ENCODE peak calls at places on chromosomes 1 and 21, in seven cellular contexts. One of them, this sample, is unnamed.

GRCh38 chr1:86487805-86488141 is 19.0 kb downstream of the CLCA1 start:
- DNase-seq in activated CD8-positive, alpha-beta memory T cell treated with anti-CD3 and anti-CD28 coated beads for 24 hours: no peak
- DNase-seq in stimulated activated CD4-positive, alpha-beta T cell treated with anti-CD3 and anti-CD28 coated beads, Interleukin-2, amount 100 ng/mL, for 48 hours: no peak
- DNase-seq in fibroblast of pulmonary artery: no peak
- DNase-seq in psoas muscle: no peak
- DNase-seq in omental fat pad: no peak
- DNase-seq in AG08396: no peak
- DNase-seq in this sample: no peak

GRCh38 chr1:203934027-203934426 is 72.6 kb downstream of the SNRPE start:
- DNase-seq in activated CD8-positive, alpha-beta memory T cell treated with anti-CD3 and anti-CD28 coated beads for 24 hours: no peak
- DNase-seq in stimulated activated CD4-positive, alpha-beta T cell treated with anti-CD3 and anti-CD28 coated beads, Interleukin-2, amount 100 ng/mL, for 48 hours: no peak
- DNase-seq in fibroblast of pulmonary artery: no peak
- DNase-seq in psoas muscle: no peak
- DNase-seq in omental fat pad: no peak
- DNase-seq in AG08396: no peak
- DNase-seq in this sample: no peak

GRCh38 chr1:233254039-233254362 is 41.5 kb downstream of the PCNX2 start:
- DNase-seq in activated CD8-positive, alpha-beta memory T cell treated with anti-CD3 and anti-CD28 coated beads for 24 hours: no peak
- DNase-seq in stimulated activated CD4-positive, alpha-beta T cell treated with anti-CD3 and anti-CD28 coated beads, Interleukin-2, amount 100 ng/mL, for 48 hours: no peak
- DNase-seq in fibroblast of pulmonary artery: no peak
- DNase-seq in psoas muscle: no peak
- DNase-seq in omental fat pad: no peak
- DNase-seq in AG08396: no peak
- DNase-seq in this sample: no peak

GRCh38 chr1:58848818-58849411 is 65.1 kb upstream of the JUN start:
- DNase-seq in activated CD8-positive, alpha-beta memory T cell treated with anti-CD3 and anti-CD28 coated beads for 24 hours: no peak
- DNase-seq in stimulated activated CD4-positive, alpha-beta T cell treated with anti-CD3 and anti-CD28 coated beads, Interleukin-2, amount 100 ng/mL, for 48 hours: peak
- DNase-seq in fibroblast of pulmonary artery: peak
- DNase-seq in psoas muscle: peak
- DNase-seq in omental fat pad: peak
- DNase-seq in AG08396: peak
- DNase-seq in this sample: no peak

GRCh38 chr1:198913667-198914066 is 274.8 kb downstream of the PTPRC start:
- DNase-seq in activated CD8-positive, alpha-beta memory T cell treated with anti-CD3 and anti-CD28 coated beads for 24 hours: no peak
- DNase-seq in stimulated activated CD4-positive, alpha-beta T cell treated with anti-CD3 and anti-CD28 coated beads, Interleukin-2, amount 100 ng/mL, for 48 hours: no peak
- DNase-seq in fibroblast of pulmonary artery: peak
- DNase-seq in psoas muscle: no peak
- DNase-seq in omental fat pad: no peak
- DNase-seq in AG08396: peak
- DNase-seq in this sample: no peak

GRCh38 chr1:169879034-169879835 is 14.5 kb downstream of the SCYL3 start:
- DNase-seq in activated CD8-positive, alpha-beta memory T cell treated with anti-CD3 and anti-CD28 coated beads for 24 hours: no peak
- DNase-seq in stimulated activated CD4-positive, alpha-beta T cell treated with anti-CD3 and anti-CD28 coated beads, Interleukin-2, amount 100 ng/mL, for 48 hours: no peak
- DNase-seq in fibroblast of pulmonary artery: no peak
- DNase-seq in psoas muscle: no peak
- DNase-seq in omental fat pad: no peak
- DNase-seq in AG08396: no peak
- DNase-seq in this sample: no peak

GRCh38 chr1:17672226-17672625 is 82.9 kb upstream of the ACTL8 start:
- DNase-seq in activated CD8-positive, alpha-beta memory T cell treated with anti-CD3 and anti-CD28 coated beads for 24 hours: no peak
- DNase-seq in stimulated activated CD4-positive, alpha-beta T cell treated with anti-CD3 and anti-CD28 coated beads, Interleukin-2, amount 100 ng/mL, for 48 hours: no peak
- DNase-seq in fibroblast of pulmonary artery: no peak
- DNase-seq in psoas muscle: no peak
- DNase-seq in omental fat pad: no peak
- DNase-seq in AG08396: no peak
- DNase-seq in this sample: no peak

GRCh38 chr1:10598088-10598712 is 123.5 kb downstream of the PEX14 start:
- DNase-seq in activated CD8-positive, alpha-beta memory T cell treated with anti-CD3 and anti-CD28 coated beads for 24 hours: no peak
- DNase-seq in stimulated activated CD4-positive, alpha-beta T cell treated with anti-CD3 and anti-CD28 coated beads, Interleukin-2, amount 100 ng/mL, for 48 hours: no peak
- DNase-seq in fibroblast of pulmonary artery: no peak
- DNase-seq in psoas muscle: no peak
- DNase-seq in omental fat pad: no peak
- DNase-seq in AG08396: no peak
- DNase-seq in this sample: no peak

GRCh38 chr1:247337250-247337746 is 5.6 kb upstream of the ZNF496 start:
- DNase-seq in activated CD8-positive, alpha-beta memory T cell treated with anti-CD3 and anti-CD28 coated beads for 24 hours: no peak
- DNase-seq in stimulated activated CD4-positive, alpha-beta T cell treated with anti-CD3 and anti-CD28 coated beads, Interleukin-2, amount 100 ng/mL, for 48 hours: no peak
- DNase-seq in fibroblast of pulmonary artery: peak
- DNase-seq in psoas muscle: no peak
- DNase-seq in omental fat pad: no peak
- DNase-seq in AG08396: no peak
- DNase-seq in this sample: no peak

GRCh38 chr1:107867422-107867821 is 97.6 kb downstream of the VAV3 start:
- DNase-seq in activated CD8-positive, alpha-beta memory T cell treated with anti-CD3 and anti-CD28 coated beads for 24 hours: no peak
- DNase-seq in stimulated activated CD4-positive, alpha-beta T cell treated with anti-CD3 and anti-CD28 coated beads, Interleukin-2, amount 100 ng/mL, for 48 hours: no peak
- DNase-seq in fibroblast of pulmonary artery: no peak
- DNase-seq in psoas muscle: no peak
- DNase-seq in omental fat pad: no peak
- DNase-seq in AG08396: no peak
- DNase-seq in this sample: no peak

GRCh38 chr1:19153169-19153568 is 56.9 kb downstream of the UBR4 start:
- DNase-seq in activated CD8-positive, alpha-beta memory T cell treated with anti-CD3 and anti-CD28 coated beads for 24 hours: no peak
- DNase-seq in stimulated activated CD4-positive, alpha-beta T cell treated with anti-CD3 and anti-CD28 coated beads, Interleukin-2, amount 100 ng/mL, for 48 hours: no peak
- DNase-seq in fibroblast of pulmonary artery: no peak
- DNase-seq in psoas muscle: no peak
- DNase-seq in omental fat pad: no peak
- DNase-seq in AG08396: no peak
- DNase-seq in this sample: no peak

GRCh38 chr1:57206038-57206437 is 217.8 kb downstream of the DAB1 start:
- DNase-seq in activated CD8-positive, alpha-beta memory T cell treated with anti-CD3 and anti-CD28 coated beads for 24 hours: no peak
- DNase-seq in stimulated activated CD4-positive, alpha-beta T cell treated with anti-CD3 and anti-CD28 coated beads, Interleukin-2, amount 100 ng/mL, for 48 hours: no peak
- DNase-seq in fibroblast of pulmonary artery: no peak
- DNase-seq in psoas muscle: no peak
- DNase-seq in omental fat pad: no peak
- DNase-seq in AG08396: no peak
- DNase-seq in this sample: no peak

GRCh38 chr21:34511787-34512451 is at the start of gene KCNE1:
- DNase-seq in activated CD8-positive, alpha-beta memory T cell treated with anti-CD3 and anti-CD28 coated beads for 24 hours: no peak
- DNase-seq in stimulated activated CD4-positive, alpha-beta T cell treated with anti-CD3 and anti-CD28 coated beads, Interleukin-2, amount 100 ng/mL, for 48 hours: no peak
- DNase-seq in fibroblast of pulmonary artery: peak
- DNase-seq in psoas muscle: no peak
- DNase-seq in omental fat pad: no peak
- DNase-seq in AG08396: no peak
- DNase-seq in this sample: no peak

GRCh38 chr1:26771643-26772321 is 16.0 kb upstream of the PIGV start:
- DNase-seq in activated CD8-positive, alpha-beta memory T cell treated with anti-CD3 and anti-CD28 coated beads for 24 hours: no peak
- DNase-seq in stimulated activated CD4-positive, alpha-beta T cell treated with anti-CD3 and anti-CD28 coated beads, Interleukin-2, amount 100 ng/mL, for 48 hours: no peak
- DNase-seq in fibroblast of pulmonary artery: peak
- DNase-seq in psoas muscle: no peak
- DNase-seq in omental fat pad: no peak
- DNase-seq in AG08396: peak
- DNase-seq in this sample: no peak

GRCh38 chr21:28833181-28833580 is 159.5 kb downstream of the LTN1 start:
- DNase-seq in activated CD8-positive, alpha-beta memory T cell treated with anti-CD3 and anti-CD28 coated beads for 24 hours: no peak
- DNase-seq in stimulated activated CD4-positive, alpha-beta T cell treated with anti-CD3 and anti-CD28 coated beads, Interleukin-2, amount 100 ng/mL, for 48 hours: no peak
- DNase-seq in fibroblast of pulmonary artery: no peak
- DNase-seq in psoas muscle: no peak
- DNase-seq in omental fat pad: no peak
- DNase-seq in AG08396: no peak
- DNase-seq in this sample: no peak

GRCh38 chr1:53271446-53272090 is 33.2 kb upstream of the MAGOH start:
- DNase-seq in activated CD8-positive, alpha-beta memory T cell treated with anti-CD3 and anti-CD28 coated beads for 24 hours: no peak
- DNase-seq in stimulated activated CD4-positive, alpha-beta T cell treated with anti-CD3 and anti-CD28 coated beads, Interleukin-2, amount 100 ng/mL, for 48 hours: no peak
- DNase-seq in fibroblast of pulmonary artery: no peak
- DNase-seq in psoas muscle: no peak
- DNase-seq in omental fat pad: no peak
- DNase-seq in AG08396: no peak
- DNase-seq in this sample: no peak

GRCh38 chr1:76868154-76868882 is 1.0 kb downstream of the ST6GALNAC5 start:
- DNase-seq in activated CD8-positive, alpha-beta memory T cell treated with anti-CD3 and anti-CD28 coated beads for 24 hours: peak
- DNase-seq in stimulated activated CD4-positive, alpha-beta T cell treated with anti-CD3 and anti-CD28 coated beads, Interleukin-2, amount 100 ng/mL, for 48 hours: peak
- DNase-seq in fibroblast of pulmonary artery: peak
- DNase-seq in psoas muscle: peak
- DNase-seq in omental fat pad: no peak
- DNase-seq in AG08396: peak
- DNase-seq in this sample: peak

GRCh38 chr1:238404506-238404905 is 513.8 kb upstream of the ZP4 start:
- DNase-seq in activated CD8-positive, alpha-beta memory T cell treated with anti-CD3 and anti-CD28 coated beads for 24 hours: no peak
- DNase-seq in stimulated activated CD4-positive, alpha-beta T cell treated with anti-CD3 and anti-CD28 coated beads, Interleukin-2, amount 100 ng/mL, for 48 hours: no peak
- DNase-seq in fibroblast of pulmonary artery: peak
- DNase-seq in psoas muscle: no peak
- DNase-seq in omental fat pad: no peak
- DNase-seq in AG08396: no peak
- DNase-seq in this sample: no peak

GRCh38 chr1:113917400-113918082 is 11.6 kb upstream of the HIPK1 start:
- DNase-seq in activated CD8-positive, alpha-beta memory T cell treated with anti-CD3 and anti-CD28 coated beads for 24 hours: no peak
- DNase-seq in stimulated activated CD4-positive, alpha-beta T cell treated with anti-CD3 and anti-CD28 coated beads, Interleukin-2, amount 100 ng/mL, for 48 hours: no peak
- DNase-seq in fibroblast of pulmonary artery: peak
- DNase-seq in psoas muscle: no peak
- DNase-seq in omental fat pad: no peak
- DNase-seq in AG08396: no peak
- DNase-seq in this sample: no peak

GRCh38 chr1:43835141-43836021 is 98.2 kb upstream of the ARTN start:
- DNase-seq in activated CD8-positive, alpha-beta memory T cell treated with anti-CD3 and anti-CD28 coated beads for 24 hours: no peak
- DNase-seq in stimulated activated CD4-positive, alpha-beta T cell treated with anti-CD3 and anti-CD28 coated beads, Interleukin-2, amount 100 ng/mL, for 48 hours: no peak
- DNase-seq in fibroblast of pulmonary artery: peak
- DNase-seq in psoas muscle: peak
- DNase-seq in omental fat pad: no peak
- DNase-seq in AG08396: peak
- DNase-seq in this sample: no peak

GRCh38 chr1:25003457-25004190 is 73.5 kb upstream of the RUNX3 start:
- DNase-seq in activated CD8-positive, alpha-beta memory T cell treated with anti-CD3 and anti-CD28 coated beads for 24 hours: no peak
- DNase-seq in stimulated activated CD4-positive, alpha-beta T cell treated with anti-CD3 and anti-CD28 coated beads, Interleukin-2, amount 100 ng/mL, for 48 hours: no peak
- DNase-seq in fibroblast of pulmonary artery: peak
- DNase-seq in psoas muscle: no peak
- DNase-seq in omental fat pad: no peak
- DNase-seq in AG08396: no peak
- DNase-seq in this sample: no peak

GRCh38 chr1:22252248-22252647 is 109.4 kb upstream of the WNT4 start:
- DNase-seq in activated CD8-positive, alpha-beta memory T cell treated with anti-CD3 and anti-CD28 coated beads for 24 hours: no peak
- DNase-seq in stimulated activated CD4-positive, alpha-beta T cell treated with anti-CD3 and anti-CD28 coated beads, Interleukin-2, amount 100 ng/mL, for 48 hours: no peak
- DNase-seq in fibroblast of pulmonary artery: no peak
- DNase-seq in psoas muscle: no peak
- DNase-seq in omental fat pad: no peak
- DNase-seq in AG08396: no peak
- DNase-seq in this sample: no peak

GRCh38 chr1:238324465-238324864 is 433.7 kb upstream of the ZP4 start:
- DNase-seq in activated CD8-positive, alpha-beta memory T cell treated with anti-CD3 and anti-CD28 coated beads for 24 hours: no peak
- DNase-seq in stimulated activated CD4-positive, alpha-beta T cell treated with anti-CD3 and anti-CD28 coated beads, Interleukin-2, amount 100 ng/mL, for 48 hours: no peak
- DNase-seq in fibroblast of pulmonary artery: no peak
- DNase-seq in psoas muscle: no peak
- DNase-seq in omental fat pad: no peak
- DNase-seq in AG08396: no peak
- DNase-seq in this sample: no peak

GRCh38 chr21:26806734-26807372 is 38.4 kb downstream of the ADAMTS1 start:
- DNase-seq in activated CD8-positive, alpha-beta memory T cell treated with anti-CD3 and anti-CD28 coated beads for 24 hours: no peak
- DNase-seq in stimulated activated CD4-positive, alpha-beta T cell treated with anti-CD3 and anti-CD28 coated beads, Interleukin-2, amount 100 ng/mL, for 48 hours: no peak
- DNase-seq in fibroblast of pulmonary artery: peak
- DNase-seq in psoas muscle: no peak
- DNase-seq in omental fat pad: no peak
- DNase-seq in AG08396: no peak
- DNase-seq in this sample: no peak

GRCh38 chr1:196535727-196536126 is 72.5 kb downstream of the KCNT2 start:
- DNase-seq in activated CD8-positive, alpha-beta memory T cell treated with anti-CD3 and anti-CD28 coated beads for 24 hours: no peak
- DNase-seq in stimulated activated CD4-positive, alpha-beta T cell treated with anti-CD3 and anti-CD28 coated beads, Interleukin-2, amount 100 ng/mL, for 48 hours: no peak
- DNase-seq in fibroblast of pulmonary artery: peak
- DNase-seq in psoas muscle: no peak
- DNase-seq in omental fat pad: no peak
- DNase-seq in AG08396: no peak
- DNase-seq in this sample: no peak

GRCh38 chr1:194341587-194341986 is 1155.2 kb upstream of the B3GALT2 start:
- DNase-seq in activated CD8-positive, alpha-beta memory T cell treated with anti-CD3 and anti-CD28 coated beads for 24 hours: no peak
- DNase-seq in stimulated activated CD4-positive, alpha-beta T cell treated with anti-CD3 and anti-CD28 coated beads, Interleukin-2, amount 100 ng/mL, for 48 hours: no peak
- DNase-seq in fibroblast of pulmonary artery: no peak
- DNase-seq in psoas muscle: no peak
- DNase-seq in omental fat pad: no peak
- DNase-seq in AG08396: no peak
- DNase-seq in this sample: no peak

GRCh38 chr1:85406887-85407593 is 57.9 kb downstream of the DDAH1 start:
- DNase-seq in activated CD8-positive, alpha-beta memory T cell treated with anti-CD3 and anti-CD28 coated beads for 24 hours: no peak
- DNase-seq in stimulated activated CD4-positive, alpha-beta T cell treated with anti-CD3 and anti-CD28 coated beads, Interleukin-2, amount 100 ng/mL, for 48 hours: no peak
- DNase-seq in fibroblast of pulmonary artery: peak
- DNase-seq in psoas muscle: no peak
- DNase-seq in omental fat pad: no peak
- DNase-seq in AG08396: peak
- DNase-seq in this sample: no peak

GRCh38 chr1:185567006-185567405 is 167.2 kb upstream of the HMCN1 start:
- DNase-seq in activated CD8-positive, alpha-beta memory T cell treated with anti-CD3 and anti-CD28 coated beads for 24 hours: no peak
- DNase-seq in stimulated activated CD4-positive, alpha-beta T cell treated with anti-CD3 and anti-CD28 coated beads, Interleukin-2, amount 100 ng/mL, for 48 hours: no peak
- DNase-seq in fibroblast of pulmonary artery: peak
- DNase-seq in psoas muscle: no peak
- DNase-seq in omental fat pad: no peak
- DNase-seq in AG08396: no peak
- DNase-seq in this sample: no peak

GRCh38 chr1:181141431-181141910 is 53.0 kb downstream of the IER5 start:
- DNase-seq in activated CD8-positive, alpha-beta memory T cell treated with anti-CD3 and anti-CD28 coated beads for 24 hours: peak
- DNase-seq in stimulated activated CD4-positive, alpha-beta T cell treated with anti-CD3 and anti-CD28 coated beads, Interleukin-2, amount 100 ng/mL, for 48 hours: peak
- DNase-seq in fibroblast of pulmonary artery: peak
- DNase-seq in psoas muscle: no peak
- DNase-seq in omental fat pad: no peak
- DNase-seq in AG08396: peak
- DNase-seq in this sample: no peak

GRCh38 chr1:17135530-17135929 is 16.3 kb upstream of the PADI2 start:
- DNase-seq in activated CD8-positive, alpha-beta memory T cell treated with anti-CD3 and anti-CD28 coated beads for 24 hours: no peak
- DNase-seq in stimulated activated CD4-positive, alpha-beta T cell treated with anti-CD3 and anti-CD28 coated beads, Interleukin-2, amount 100 ng/mL, for 48 hours: no peak
- DNase-seq in fibroblast of pulmonary artery: no peak
- DNase-seq in psoas muscle: no peak
- DNase-seq in omental fat pad: no peak
- DNase-seq in AG08396: no peak
- DNase-seq in this sample: no peak

GRCh38 chr1:32724678-32725594 is 22.4 kb upstream of the SYNC start:
- DNase-seq in activated CD8-positive, alpha-beta memory T cell treated with anti-CD3 and anti-CD28 coated beads for 24 hours: no peak
- DNase-seq in stimulated activated CD4-positive, alpha-beta T cell treated with anti-CD3 and anti-CD28 coated beads, Interleukin-2, amount 100 ng/mL, for 48 hours: no peak
- DNase-seq in fibroblast of pulmonary artery: peak
- DNase-seq in psoas muscle: peak
- DNase-seq in omental fat pad: no peak
- DNase-seq in AG08396: peak
- DNase-seq in this sample: no peak

GRCh38 chr1:232678185-232678886 is 48.4 kb upstream of the SIPA1L2 start:
- DNase-seq in activated CD8-positive, alpha-beta memory T cell treated with anti-CD3 and anti-CD28 coated beads for 24 hours: no peak
- DNase-seq in stimulated activated CD4-positive, alpha-beta T cell treated with anti-CD3 and anti-CD28 coated beads, Interleukin-2, amount 100 ng/mL, for 48 hours: no peak
- DNase-seq in fibroblast of pulmonary artery: no peak
- DNase-seq in psoas muscle: no peak
- DNase-seq in omental fat pad: no peak
- DNase-seq in AG08396: no peak
- DNase-seq in this sample: no peak